ENCODE peak calls at places on chromosomes 13 and 19, in seven cellular contexts. X is GM23338, E is SJSA1, I is BE2C, Q is foreskin keratinocyte, W is tibial artery, N is heart right ventricle. A is an unnamed sample. For H3K4me1, the result is how much of the 10 kb centered on the place peaks cover.

GRCh38 chr13:110499621-110500281 is 61.8 kb downstream of the RAB20 start:
- DNase-seq in X (no peak), E (peak), I (peak), Q (peak), W (no peak), N (no peak), A (no peak)

GRCh38 chr19:51295382-51296126 is 15.9 kb upstream of the IGLON5 start:
- DNase-seq in X (peak), E (no peak), I (no peak), Q (no peak), W (no peak), N (no peak), A (no peak)

GRCh38 chr13:60583196-60583908 is 186.3 kb downstream of the TDRD3 start:
- DNase-seq in X (peak), E (peak), I (no peak), Q (no peak), W (peak), N (no peak), A (no peak)

GRCh38 chr13:21022694-21023325 is 38.6 kb downstream of the LATS2 start:
- DNase-seq in X (peak), E (peak), I (no peak), Q (no peak), W (peak), N (no peak), A (no peak)

GRCh38 chr13:43428545-43429287 is 358.1 kb downstream of the ENOX1 start:
- DNase-seq in X (peak), E (no peak), I (no peak), Q (no peak), W (no peak), N (no peak), A (no peak)

GRCh38 chr19:48489608-48490216 is 20.5 kb downstream of the CYTH2 start:
- DNase-seq in X (peak), E (peak), I (peak), Q (no peak), W (peak), N (peak), A (peak)

GRCh38 chr19:51364200-51365106 is 1.7 kb downstream of the ETFB start:
- DNase-seq in X (no peak), E (no peak), I (no peak), Q (peak), W (no peak), N (no peak), A (no peak)

GRCh38 chr19:1082928-1083816 is 12.0 kb downstream of the POLR2E start:
- DNase-seq in X (no peak), E (no peak), I (no peak), Q (no peak), W (no peak), N (peak), A (no peak)

GRCh38 chr13:67143544-67144115 is 86.5 kb downstream of the PCDH9 start:
- DNase-seq in X (peak), E (no peak), I (no peak), Q (no peak), W (no peak), N (no peak), A (no peak)

GRCh38 chr19:30679789-30680188 is 307.6 kb downstream of the ZNF536 start:
- DNase-seq in X (no peak), E (no peak), I (no peak), Q (no peak), W (no peak), N (no peak), A (no peak)

GRCh38 chr13:106522112-106522511 is 13.3 kb downstream of the EFNB2 start:
- DNase-seq in X (no peak), E (no peak), I (no peak), Q (peak), W (no peak), N (no peak), A (no peak)

GRCh38 chr13:106522898-106523525 is 12.4 kb downstream of the EFNB2 start:
- DNase-seq in X (no peak), E (no peak), I (no peak), Q (no peak), W (no peak), N (no peak), A (peak)

GRCh38 chr13:106523566-106523965 is 11.9 kb downstream of the EFNB2 start:
- DNase-seq in X (no peak), E (no peak), I (peak), Q (peak), W (no peak), N (no peak), A (peak)

GRCh38 chr13:106525865-106526264 is 9.6 kb downstream of the EFNB2 start:
- DNase-seq in X (peak), E (no peak), I (no peak), Q (no peak), W (no peak), N (no peak), A (no peak)

GRCh38 chr13:106524108-106524507 is 11.4 kb downstream of the EFNB2 start:
- DNase-seq in X (no peak), E (no peak), I (peak), Q (no peak), W (no peak), N (no peak), A (no peak)
- H3K4me1 ChIP-seq in X (half or more), E (under half), I (under half), Q (half or more), W (under half), N (under half), A (under half)

GRCh38 chr19:16091546-16092475 is 15.5 kb downstream of the TPM4 start:
- DNase-seq in X (no peak), E (no peak), I (no peak), Q (no peak), W (no peak), N (no peak), A (no peak)
- H3K4me1 ChIP-seq in X (under half), E (under half), I (under half), Q (under half), W (half or more), N (under half), A (under half)

GRCh38 chr13:33132644-33133440 is 116.6 kb downstream of the KL start:
- DNase-seq in X (no peak), E (no peak), I (no peak), Q (no peak), W (no peak), N (no peak), A (peak)

GRCh38 chr13:33129094-33129832 is 113.0 kb downstream of the KL start:
- DNase-seq in X (no peak), E (no peak), I (no peak), Q (no peak), W (no peak), N (peak), A (no peak)

GRCh38 chr13:33128134-33128533 is 111.9 kb downstream of the KL start:
- DNase-seq in X (no peak), E (no peak), I (no peak), Q (no peak), W (no peak), N (no peak), A (no peak)

GRCh38 chr13:33126909-33127607 is 110.8 kb downstream of the KL start:
- DNase-seq in X (no peak), E (no peak), I (no peak), Q (peak), W (no peak), N (peak), A (peak)

DNA sequence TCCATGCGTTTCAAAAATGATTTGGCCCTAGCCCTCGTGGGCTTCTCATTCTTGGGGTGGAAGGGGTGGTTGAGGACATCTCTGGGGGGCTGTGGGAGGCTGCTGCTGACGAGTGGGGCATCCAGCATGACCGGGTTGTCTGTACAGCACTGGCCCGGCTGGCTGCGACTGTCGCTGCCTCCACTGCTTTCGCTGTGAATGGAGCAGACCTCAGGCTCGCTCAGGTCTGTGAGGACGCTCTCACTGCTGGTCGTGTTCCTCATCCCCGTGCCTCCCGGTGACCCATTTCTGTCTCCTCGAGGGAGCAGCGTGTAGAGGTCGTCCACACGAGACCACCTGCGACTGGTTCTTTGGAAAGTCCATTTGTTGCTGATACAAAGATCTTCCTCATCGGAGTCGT is 113.7 kb downstream of the KL start:
- DNase-seq in X (no peak), E (no peak), I (no peak), Q (no peak), W (no peak), N (no peak), A (no peak)
- H3K4me1 ChIP-seq in X (under half), E (under half), I (under half), Q (under half), W (under half), N (half or more), A (under half)

GRCh38 chr13:93003531-93003930 is 223.1 kb upstream of the GPC6 start:
- DNase-seq in X (no peak), E (no peak), I (no peak), Q (no peak), W (no peak), N (no peak), A (no peak)

GRCh38 chr13:93007928-93008327 is 218.7 kb upstream of the GPC6 start:
- DNase-seq in X (no peak), E (no peak), I (no peak), Q (no peak), W (no peak), N (no peak), A (no peak)

GRCh38 chr13:93004919-93005318 is 221.7 kb upstream of the GPC6 start:
- DNase-seq in X (peak), E (no peak), I (peak), Q (no peak), W (no peak), N (no peak), A (no peak)

GRCh38 chr13:93002071-93002470 is 224.5 kb upstream of the GPC6 start:
- DNase-seq in X (no peak), E (no peak), I (no peak), Q (peak), W (no peak), N (no peak), A (no peak)
- H3K4me1 ChIP-seq in X (under half), E (under half), I (under half), Q (under half), W (under half), N (under half), A (under half)

GRCh38 chr19:3184847-3185481 is 766 bp upstream of the NCLN start:
- DNase-seq in X (peak), E (peak), I (peak), Q (no peak), W (peak), N (peak), A (no peak)

GRCh38 chr19:3186891-3187661 is 1.3 kb downstream of the NCLN start:
- DNase-seq in X (no peak), E (no peak), I (no peak), Q (no peak), W (no peak), N (no peak), A (no peak)

GRCh38 chr19:3186377-3186688 is 603 bp downstream of the NCLN start:
- DNase-seq in X (peak), E (no peak), I (peak), Q (no peak), W (no peak), N (no peak), A (peak)

GRCh38 chr19:3185482-3186376 is at the start of gene NCLN:
- DNase-seq in X (peak), E (peak), I (peak), Q (peak), W (peak), N (peak), A (peak)

DNA sequence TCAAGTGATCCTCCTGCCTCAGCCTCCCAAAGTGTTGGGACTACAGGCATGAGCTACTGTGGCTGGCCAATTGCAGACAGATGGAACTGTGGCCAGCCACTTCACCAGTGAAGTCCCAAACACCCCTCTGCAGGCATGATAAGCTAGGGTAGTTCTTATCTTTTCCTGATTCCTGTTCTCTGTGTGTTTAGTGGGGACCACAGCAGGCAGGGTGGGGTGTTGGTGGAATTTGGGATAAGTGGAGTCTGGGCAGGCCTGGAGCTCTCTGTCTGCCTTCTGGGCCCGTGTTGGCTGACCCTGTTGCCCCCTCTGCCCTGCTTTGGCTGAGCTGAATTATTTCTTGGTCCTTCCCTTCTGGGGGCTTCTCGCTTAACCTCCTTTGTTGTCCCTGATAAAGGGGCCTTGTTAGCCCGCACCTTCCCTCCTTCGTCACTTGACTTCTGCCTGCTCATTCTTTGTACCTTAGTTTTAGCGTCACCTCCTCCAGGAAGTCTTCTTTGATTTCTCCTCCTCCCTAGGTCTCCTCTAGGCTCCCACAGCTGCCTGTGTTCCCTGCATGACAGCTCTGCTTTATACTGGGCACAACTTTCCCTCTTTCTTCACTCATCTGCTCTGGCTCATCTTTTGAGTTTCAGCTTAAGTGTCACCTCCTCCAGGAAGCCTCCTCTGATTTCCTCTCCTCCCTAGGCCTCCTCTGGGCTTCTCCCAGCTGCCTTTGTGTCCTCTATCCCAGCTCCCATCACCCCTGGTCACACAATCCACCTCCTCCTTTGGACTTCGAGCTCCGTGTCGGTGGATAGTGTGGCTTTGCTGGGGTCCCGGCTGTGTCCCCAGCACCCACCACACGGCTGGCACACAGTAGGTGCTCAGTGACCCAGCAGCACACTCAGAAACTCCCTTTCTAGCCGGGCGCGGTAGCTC is 1.7 kb upstream of the NCLN start:
- DNase-seq in X (no peak), E (no peak), I (no peak), Q (no peak), W (no peak), N (no peak), A (no peak)
- H3K4me1 ChIP-seq in X (under half), E (under half), I (under half), Q (under half), W (under half), N (under half), A (under half)

GRCh38 chr13:48493076-48493765 is 39.7 kb downstream of the RCBTB2 start:
- DNase-seq in X (no peak), E (no peak), I (no peak), Q (no peak), W (no peak), N (no peak), A (peak)

GRCh38 chr13:48496796-48497195 is 36.1 kb downstream of the RCBTB2 start:
- DNase-seq in X (peak), E (no peak), I (no peak), Q (no peak), W (no peak), N (no peak), A (no peak)

GRCh38 chr13:48496271-48496670 is 36.6 kb downstream of the RCBTB2 start:
- DNase-seq in X (no peak), E (no peak), I (no peak), Q (no peak), W (no peak), N (no peak), A (peak)

GRCh38 chr13:48493851-48494250 is 39.0 kb downstream of the RCBTB2 start:
- DNase-seq in X (no peak), E (no peak), I (no peak), Q (no peak), W (no peak), N (no peak), A (peak)

DNA sequence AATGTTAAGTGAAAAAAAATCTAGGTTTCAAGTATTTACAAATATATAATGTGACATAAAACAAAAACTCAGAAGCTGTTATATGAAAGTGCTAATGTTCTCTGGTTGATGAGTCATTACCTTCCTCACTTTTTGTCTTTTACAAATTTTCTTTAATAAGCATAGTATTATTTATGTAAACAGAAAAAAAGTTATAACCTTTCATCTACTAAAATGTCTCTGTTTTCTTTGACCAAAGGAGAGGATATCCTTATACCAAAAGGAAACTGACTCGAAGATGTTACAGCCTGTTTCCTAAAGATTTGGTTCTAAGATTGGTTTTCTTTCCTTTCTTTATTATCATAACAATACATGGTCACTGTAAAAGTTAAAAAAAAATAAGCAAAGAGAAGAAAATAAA is 38.0 kb downstream of the RCBTB2 start:
- DNase-seq in X (no peak), E (no peak), I (no peak), Q (no peak), W (no peak), N (no peak), A (peak)
- H3K4me1 ChIP-seq in X (under half), E (under half), I (under half), Q (under half), W (under half), N (under half), A (half or more)

DNA sequence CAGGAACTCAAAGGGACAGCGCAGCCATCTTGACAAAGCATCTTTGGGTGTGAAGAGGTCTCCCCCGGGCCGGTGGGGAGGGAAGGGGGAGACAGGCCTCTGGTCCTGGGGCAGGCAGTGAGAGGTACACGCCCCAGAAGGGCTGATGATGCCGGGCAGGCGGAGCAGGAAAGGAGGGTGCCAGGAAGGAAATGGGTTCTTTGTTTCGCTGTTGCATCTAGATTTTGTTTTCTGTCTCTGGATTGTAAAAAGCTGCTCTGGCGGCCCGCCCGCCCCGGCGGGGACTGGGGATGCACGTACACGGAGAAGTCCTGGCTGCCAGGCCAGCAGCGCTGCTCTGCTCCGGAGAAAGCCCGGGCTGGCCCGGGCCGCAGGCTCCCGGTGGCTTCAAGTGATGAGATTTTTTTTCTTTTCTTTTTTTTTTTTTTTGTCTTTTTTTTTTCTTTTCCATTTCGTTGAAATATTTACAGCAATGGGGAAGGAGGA is 13.2 kb upstream of the ASF1B start:
- DNase-seq in X (peak), E (no peak), I (peak), Q (no peak), W (peak), N (peak), A (peak)
- H3K4me1 ChIP-seq in X (under half), E (under half), I (under half), Q (under half), W (under half), N (under half), A (under half)

GRCh38 chr13:75312884-75313520 is 169.0 kb downstream of the TBC1D4 start:
- DNase-seq in X (no peak), E (no peak), I (no peak), Q (no peak), W (no peak), N (no peak), A (no peak)
- H3K4me1 ChIP-seq in X (under half), E (under half), I (under half), Q (under half), W (under half), N (under half), A (under half)

GRCh38 chr19:55385236-55385748 is 440 bp upstream of the RPL28 start:
- DNase-seq in X (peak), E (peak), I (peak), Q (peak), W (peak), N (peak), A (peak)

GRCh38 chr19:55385749-55386514 is at the start of gene RPL28:
- DNase-seq in X (peak), E (peak), I (peak), Q (peak), W (peak), N (peak), A (peak)

GRCh38 chr19:55387736-55388497 is 2.2 kb downstream of the RPL28 start:
- DNase-seq in X (no peak), E (no peak), I (no peak), Q (no peak), W (no peak), N (no peak), A (no peak)

GRCh38 chr19:55384576-55385235 is 614 bp upstream of the TMEM238 start:
- DNase-seq in X (peak), E (no peak), I (no peak), Q (peak), W (no peak), N (peak), A (no peak)

GRCh38 chr19:55386515-55386947 is 799 bp downstream of the RPL28 start:
- DNase-seq in X (no peak), E (no peak), I (no peak), Q (no peak), W (no peak), N (no peak), A (no peak)
- H3K4me1 ChIP-seq in X (half or more), E (under half), I (under half), Q (under half), W (half or more), N (under half), A (under half)